ENCODE peak calls at places on chromosomes 5 and 9, in seven cellular contexts. U is NCI-H446, Z is Ammon's horn, B is lower leg skin, C is iris pigment epithelial cell, X is HT1080, L is T follicular helper cell. G is an unnamed sample.

GRCh38 chr5:53170748-53171349 is 61.3 kb upstream of the MOCS2 start:
- DNase-seq in X (peak), Z (peak), B (no peak), U (no peak), C (peak), L (no peak), G (peak)

GRCh38 chr9:109063765-109064164 is 50.5 kb upstream of the CTNNAL1 start:
- DNase-seq in C (peak), L (no peak), B (no peak), U (no peak), Z (no peak), X (peak), G (no peak)

GRCh38 chr5:158499680-158499998 is 600.1 kb downstream of the EBF1 start:
- DNase-seq in Z (no peak), U (no peak), C (no peak), B (no peak), X (no peak), L (no peak), G (no peak)

GRCh38 chr5:35880166-35880565 is 23.5 kb downstream of the IL7R start:
- DNase-seq in Z (no peak), L (no peak), X (no peak), U (no peak), C (no peak), B (no peak), G (no peak)

GRCh38 chr5:84724683-84725082 is 340.0 kb upstream of the EDIL3 start:
- DNase-seq in B (no peak), C (peak), Z (peak), X (peak), L (no peak), U (no peak), G (peak)

GRCh38 chr5:33701251-33701650 is 190.5 kb downstream of the ADAMTS12 start:
- DNase-seq in Z (no peak), U (no peak), X (no peak), L (no peak), C (peak), B (no peak), G (no peak)

GRCh38 chr5:40601198-40601868 is 78.4 kb upstream of the PTGER4 start:
- DNase-seq in B (no peak), C (no peak), Z (no peak), U (no peak), X (no peak), L (no peak), G (no peak)

GRCh38 chr9:133775951-133776905 is 38.1 kb upstream of the SARDH start:
- DNase-seq in X (no peak), B (no peak), Z (no peak), U (no peak), L (no peak), C (no peak), G (no peak)

GRCh38 chr5:178245389-178245788 is 12.8 kb upstream of the PHYKPL start:
- DNase-seq in L (no peak), C (no peak), U (no peak), B (no peak), Z (no peak), X (no peak), G (no peak)

GRCh38 chr5:120882042-120882775 is 418.1 kb downstream of the PRR16 start:
- DNase-seq in X (no peak), U (no peak), C (no peak), Z (no peak), B (no peak), L (no peak), G (no peak)

GRCh38 chr9:119283118-119283794 is 86.0 kb downstream of the BRINP1 start:
- DNase-seq in B (peak), L (no peak), U (no peak), X (no peak), C (peak), Z (peak), G (no peak)

GRCh38 chr5:142740903-142741302 is 29.3 kb upstream of the ARHGAP26 start:
- DNase-seq in B (no peak), U (no peak), C (no peak), L (no peak), Z (no peak), X (no peak), G (no peak)

GRCh38 chr9:122016309-122016708 is 76.8 kb downstream of the TTLL11 start:
- DNase-seq in U (no peak), B (no peak), Z (no peak), X (no peak), C (no peak), L (no peak), G (no peak)

GRCh38 chr9:4126996-4127395 is 172.9 kb downstream of the GLIS3 start:
- DNase-seq in X (no peak), Z (no peak), L (no peak), U (no peak), B (no peak), C (peak), G (no peak)

GRCh38 chr9:86557063-86557766 is 203.0 kb upstream of the TUT7 start:
- DNase-seq in X (peak), C (peak), L (no peak), Z (no peak), B (peak), U (no peak), G (peak)

GRCh38 chr5:75828029-75828428 is 110.8 kb upstream of the POC5 start:
- DNase-seq in Z (no peak), B (no peak), X (no peak), U (no peak), C (no peak), L (no peak), G (no peak)

GRCh38 chr5:53994148-53994547 is 316.2 kb downstream of the ARL15 start:
- DNase-seq in C (peak), B (no peak), L (no peak), Z (no peak), X (no peak), U (no peak), G (peak)

GRCh38 chr9:136525207-136525606 is 20.6 kb downstream of the NOTCH1 start:
- DNase-seq in X (no peak), C (no peak), L (no peak), U (no peak), B (no peak), Z (no peak), G (no peak)

G was measured in mesenchymal stem cell.